ENCODE peak calls at places on chromosomes 5 and 9, in four cellular contexts. R, J, U and W are unnamed samples.

GRCh38 chr5:39517800-39518199 is 93.0 kb upstream of the DAB2 start:
- DNase-seq in U (no peak), R (no peak), J (no peak), W (no peak)

GRCh38 chr5:131379723-131380122 is 115.9 kb downstream of the CDC42SE2 start:
- DNase-seq in U (no peak), R (no peak), J (no peak), W (no peak)

GRCh38 chr9:4555251-4555650 is 65.0 kb downstream of the SLC1A1 start:
- DNase-seq in R (no peak), U (no peak), J (no peak), W (no peak)

GRCh38 chr5:119063579-119064379 is 7.1 kb upstream of the DMXL1 start:
- DNase-seq in R (no peak), U (no peak), J (no peak), W (no peak)

GRCh38 chr5:148931453-148932057 is 105.1 kb downstream of the ADRB2 start:
- DNase-seq in R (no peak), J (no peak), U (no peak), W (no peak)

GRCh38 chr9:112868956-112869594 is 21.6 kb downstream of the SLC46A2 start:
- DNase-seq in R (no peak), U (no peak), J (no peak), W (no peak)

GRCh38 chr9:126642839-126643238 is 29.1 kb downstream of the LMX1B start:
- DNase-seq in J (no peak), U (no peak), R (no peak), W (no peak)

GRCh38 chr5:1312206-1312605 is 17.3 kb upstream of the TERT start:
- DNase-seq in U (peak; percentile 75), J (no peak), R (no peak), W (peak; percentile 3)

GRCh38 chr5:174056064-174056842 is 10.7 kb downstream of the NSG2 start:
- DNase-seq in R (peak; percentile 40), U (no peak), J (no peak), W (no peak)

GRCh38 chr5:62460578-62460983 is 48.0 kb downstream of the IPO11 start:
- DNase-seq in J (no peak), U (no peak), R (no peak), W (no peak)

GRCh38 chr9:89437772-89438171 is 60.1 kb downstream of the SEMA4D start:
- DNase-seq in J (no peak), R (no peak), U (no peak), W (no peak)

GRCh38 chr5:175920506-175920865 is 47.6 kb downstream of the THOC3 start:
- DNase-seq in R (no peak), U (no peak), J (no peak), W (no peak)

GRCh38 chr5:33462456-33462855 is 21.7 kb downstream of the TARS1 start:
- DNase-seq in R (no peak), U (no peak), J (no peak), W (no peak)

GRCh38 chr9:136527131-136527530 is 18.7 kb downstream of the NOTCH1 start:
- DNase-seq in R (no peak), U (no peak), J (no peak), W (no peak)

GRCh38 chr9:113934167-113934566 is 58.1 kb downstream of the ZNF618 start:
- DNase-seq in J (no peak), R (no peak), U (no peak), W (no peak)

GRCh38 chr9:123058834-123059233 is 25.4 kb downstream of the GPR21 start:
- DNase-seq in R (no peak), J (no peak), U (no peak), W (no peak)

GRCh38 chr5:175335691-175336090 is 108.3 kb downstream of the DRD1 start:
- DNase-seq in J (no peak), U (no peak), R (no peak), W (no peak)

GRCh38 chr9:87556039-87556438 is 58.4 kb downstream of the DAPK1 start:
- DNase-seq in J (no peak), R (no peak), U (no peak), W (no peak)

GRCh38 chr5:58459276-58459859 is 518 bp downstream of the PLK2 start:
- DNase-seq in J (no peak), R (peak; percentile 42), U (no peak), W (peak; percentile 46)

GRCh38 chr5:78203815-78204214 is 90.7 kb downstream of the AP3B1 start:
- DNase-seq in U (no peak), R (no peak), J (no peak), W (no peak)

GRCh38 chr5:61910771-61911170 is 395.2 kb upstream of the KIF2A start:
- DNase-seq in U (no peak), R (no peak), J (no peak), W (no peak)

GRCh38 chr9:96413312-96414221 is 4.6 kb downstream of the ZNF367 start:
- DNase-seq in R (no peak), U (no peak), J (no peak), W (no peak)

GRCh38 chr9:126519660-126520425 is 93.9 kb upstream of the LMX1B start:
- DNase-seq in J (no peak), U (peak; percentile 73), R (no peak), W (no peak)

GRCh38 chr5:27474054-27474323 is 435.6 kb upstream of the CDH9 start:
- DNase-seq in R (no peak), J (no peak), U (no peak), W (no peak)

GRCh38 chr5:154058055-154059038 is 19.6 kb downstream of the MFAP3 start:
- DNase-seq in J (no peak), R (no peak), U (no peak), W (no peak)

GRCh38 chr9:133377721-133378216 is 1.6 kb downstream of the STKLD1 start:
- DNase-seq in U (no peak), J (no peak), R (no peak), W (no peak)

GRCh38 chr9:723308-723707 is 118.2 kb upstream of the DMRT1 start:
- DNase-seq in U (no peak), J (no peak), R (no peak), W (no peak)

GRCh38 chr9:33416996-33417395 is 14.6 kb upstream of the AQP7 start:
- DNase-seq in J (no peak), R (no peak), U (no peak), W (no peak)

GRCh38 chr9:105150991-105151685 is 93.3 kb upstream of the SLC44A1 start:
- DNase-seq in R (no peak), J (no peak), U (no peak), W (no peak)

GRCh38 chr9:80797841-80798688 is 891.3 kb downstream of the TLE1 start:
- DNase-seq in J (no peak), U (no peak), R (peak; percentile 14), W (peak; percentile 48)

GRCh38 chr5:112649882-112650281 is 87.8 kb upstream of the APC start:
- DNase-seq in R (no peak), U (no peak), J (no peak), W (no peak)

GRCh38 chr5:129766798-129767197 is 18.9 kb downstream of the MINAR2 start:
- DNase-seq in R (no peak), U (no peak), J (no peak), W (no peak)

GRCh38 chr9:12884736-12885395 is 110.0 kb downstream of the LURAP1L start:
- DNase-seq in R (no peak), J (no peak), U (no peak), W (no peak)

GRCh38 chr5:6013496-6013895 is 364.9 kb downstream of the MED10 start:
- DNase-seq in R (no peak), J (no peak), U (no peak), W (no peak)

GRCh38 chr9:93650448-93650847 is 74.1 kb downstream of the PHF2 start:
- DNase-seq in U (peak; percentile 65), R (no peak), J (peak; percentile 39), W (peak; percentile 16)

GRCh38 chr5:174844971-174845370 is 120.6 kb downstream of the MSX2 start:
- DNase-seq in U (peak; percentile 53), R (no peak), J (no peak), W (no peak)

GRCh38 chr9:72602629-72603028 is 81.2 kb downstream of the TMC1 start:
- DNase-seq in R (no peak), J (no peak), U (no peak), W (no peak)